ENCODE peak calls at places on chromosomes 3 and 15, in five cellular contexts. P is adrenal gland, D is IMR-90, L is kidney epithelial cell, A is sigmoid colon. T is an unnamed sample.

GRCh38 chr3:168091299-168091852 is 4.3 kb downstream of the GOLIM4 start:
- DNase-seq in P (no peak), D (no peak), L (no peak), A (no peak), T (no peak)

GRCh38 chr3:77412591-77412990 is 372.7 kb downstream of the ROBO2 start:
- DNase-seq in P (no peak), D (no peak), L (no peak), A (no peak), T (peak; percentile 76)

GRCh38 chr3:184129012-184129411 is 6.1 kb upstream of the EIF2B5 start:
- DNase-seq in P (peak; percentile 25), D (peak; percentile 58), L (no peak), A (no peak), T (no peak)

GRCh38 chr3:16548721-16549120 is 35.2 kb upstream of the RFTN1 start:
- DNase-seq in P (no peak), D (peak; percentile 85), L (no peak), A (no peak), T (peak; percentile 34)

GRCh38 chr3:150022406-150023238 is 51.9 kb upstream of the PFN2 start:
- DNase-seq in P (no peak), D (peak; percentile 31), L (no peak), A (no peak), T (no peak)

GRCh38 chr15:66287461-66288055 is 5.8 kb upstream of the DIS3L start:
- DNase-seq in P (no peak), D (peak; percentile 14), L (no peak), A (no peak), T (no peak)

GRCh38 chr3:150599611-150600297 is 3.4 kb upstream of the SELENOT start:
- DNase-seq in P (peak; percentile 62), D (peak; percentile 89), L (peak; percentile 31), A (no peak), T (peak; percentile 28)

GRCh38 chr3:9730747-9731205 is 759 bp upstream of the BRPF1 start:
- DNase-seq in P (no peak), D (no peak), L (no peak), A (no peak), T (no peak)

GRCh38 chr3:64460877-64461276 is 226.9 kb downstream of the ADAMTS9 start:
- DNase-seq in P (no peak), D (peak; percentile 98), L (no peak), A (no peak), T (peak; percentile 76)

GRCh38 chr15:84981711-84982300 is at the start of gene PDE8A:
- DNase-seq in P (peak; percentile 56), D (peak; percentile 31), L (no peak), A (peak; percentile 76), T (no peak)

GRCh38 chr3:87810427-87810826 is 248.4 kb downstream of the CGGBP1 start:
- DNase-seq in P (no peak), D (no peak), L (no peak), A (no peak), T (no peak)

GRCh38 chr15:57376695-57377477 is 581 bp downstream of the CGNL1 start:
- DNase-seq in P (peak; percentile 54), D (peak; percentile 4), L (no peak), A (peak; percentile 63), T (no peak)

GRCh38 chr15:58724471-58724870 is 25.0 kb downstream of the ADAM10 start:
- DNase-seq in P (no peak), D (peak; percentile 79), L (no peak), A (no peak), T (no peak)

GRCh38 chr3:31634485-31634884 is 101.8 kb downstream of the STT3B start:
- DNase-seq in P (no peak), D (peak; percentile 70), L (no peak), A (no peak), T (peak; percentile 81)

GRCh38 chr3:5245927-5246326 is 58.4 kb downstream of the EDEM1 start:
- DNase-seq in P (no peak), D (no peak), L (no peak), A (no peak), T (no peak)

GRCh38 chr3:45188714-45189659 is 37.1 kb downstream of the TMEM158 start:
- DNase-seq in P (no peak), D (peak; percentile 28), L (no peak), A (no peak), T (no peak)

GRCh38 chr3:46812237-46812791 is 50.9 kb downstream of the MYL3 start:
- DNase-seq in P (peak; percentile 77), D (peak; percentile 29), L (peak; percentile 25), A (peak; percentile 84), T (peak; percentile 4)

GRCh38 chr3:52225452-52226228 is at the start of gene TLR9:
- DNase-seq in P (no peak), D (no peak), L (no peak), A (no peak), T (no peak)

GRCh38 chr3:72346526-72346926 is 501.7 kb downstream of the SHQ1 start:
- DNase-seq in P (no peak), D (peak; percentile 97), L (peak; percentile 80), A (peak; percentile 86), T (peak; percentile 99)

GRCh38 chr15:101039461-101039860 is 120.3 kb downstream of the LRRK1 start:
- DNase-seq in P (no peak), D (peak; percentile 71), L (no peak), A (no peak), T (no peak)

GRCh38 chr3:123083446-123084124 is 16.8 kb downstream of the PDIA5 start:
- DNase-seq in P (no peak), D (no peak), L (no peak), A (no peak), T (no peak)

GRCh38 chr3:83890763-83891135 is 1068.0 kb upstream of the CADM2 start:
- DNase-seq in P (no peak), D (no peak), L (no peak), A (no peak), T (no peak)

GRCh38 chr3:83941990-83942710 is 1016.6 kb upstream of the CADM2 start:
- DNase-seq in P (no peak), D (no peak), L (no peak), A (no peak), T (no peak)

DNA sequence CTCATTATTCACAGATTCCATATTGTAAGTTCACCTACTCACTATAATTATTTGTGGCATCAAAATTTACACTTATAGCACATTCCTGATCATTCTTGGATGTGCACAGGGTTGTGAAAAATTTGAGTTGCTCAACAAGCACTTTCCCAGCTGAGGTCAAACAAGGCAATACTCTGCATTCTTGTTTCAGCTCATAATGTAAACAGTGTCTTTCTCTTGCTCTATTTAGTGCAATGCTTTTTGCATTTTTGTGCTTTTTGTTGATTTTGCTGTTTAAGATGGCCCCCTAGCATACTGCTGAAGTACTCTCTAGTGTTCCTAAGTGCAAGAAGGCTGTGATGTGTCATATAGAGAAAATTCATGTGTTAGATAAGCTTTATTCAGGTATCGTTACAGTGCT is 66.7 kb upstream of the TNIK start:
- DNase-seq in P (no peak), D (peak; percentile 87), L (no peak), A (no peak), T (peak; percentile 43)
- TF ChIP-seq CTCF in P (no peak), D (no peak), L (no peak), A (no peak), T (peak; percentile 22)

GRCh38 chr15:68512578-68512977 is 66.2 kb upstream of the CORO2B start:
- DNase-seq in P (no peak), D (no peak), L (no peak), A (no peak), T (no peak)
- H3K27me3 ChIP-seq in P (no peaks in the 10 kb centered on the region), D (peaks cover 10% of the 10 kb centered on the region), L (no peaks in the 10 kb centered on the region), A (no peaks in the 10 kb centered on the region), T (peaks cover 4% of the 10 kb centered on the region)

DNA sequence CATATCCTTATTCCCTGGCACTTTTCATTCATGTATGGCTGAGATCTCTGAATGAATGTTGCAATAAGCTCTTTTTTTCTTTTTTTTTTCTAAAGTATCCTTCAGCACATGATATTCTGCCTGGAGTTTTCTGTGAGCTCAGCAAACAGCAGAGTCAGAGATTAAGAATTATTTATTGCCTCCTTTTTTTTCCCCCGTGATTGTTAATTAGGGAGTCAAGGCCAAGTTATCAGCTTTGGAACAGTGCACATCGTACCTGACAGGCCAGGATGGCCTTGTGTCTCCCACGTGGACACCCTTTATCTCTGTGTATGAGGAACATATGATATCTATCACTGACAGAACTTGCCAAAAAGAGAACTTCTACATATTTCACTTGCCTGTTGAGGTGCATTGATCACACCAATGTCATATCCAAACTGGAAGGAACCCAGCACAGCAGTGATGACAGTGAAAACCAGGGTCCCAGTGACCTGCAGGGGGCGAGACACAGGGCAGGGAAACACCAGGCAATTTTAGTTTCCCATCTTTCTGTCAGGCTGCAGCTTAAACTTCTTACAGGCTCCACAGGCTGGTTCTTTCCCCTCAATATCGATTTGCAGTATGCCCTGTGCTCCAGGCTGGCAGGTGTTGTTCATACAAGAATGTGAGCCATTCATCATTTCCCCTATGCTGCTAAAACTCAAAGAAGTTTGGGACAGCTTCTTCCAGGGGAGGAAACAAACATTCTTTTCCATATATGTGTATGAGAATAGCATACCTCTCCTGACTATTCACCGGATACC is 8.2 kb downstream of the SLC2A2 start:
- DNase-seq in P (peak; percentile 12), D (no peak), L (no peak), A (no peak), T (no peak)
- TF ChIP-seq CTCF in P (no peak), D (peak; percentile 22), L (peak; percentile 40), A (no peak), T (peak; percentile 41)

GRCh38 chr15:96362759-96363678 is 32.5 kb downstream of the NR2F2 start:
- DNase-seq in P (no peak), D (no peak), L (no peak), A (no peak), T (no peak)
- H3K27me3 ChIP-seq in P (peaks cover 5% of the 10 kb centered on the region), D (peaks cover 4% of the 10 kb centered on the region), L (peaks cover 3% of the 10 kb centered on the region), A (peaks cover 79% of the 10 kb centered on the region), T (peaks cover 26% of the 10 kb centered on the region)

DNA sequence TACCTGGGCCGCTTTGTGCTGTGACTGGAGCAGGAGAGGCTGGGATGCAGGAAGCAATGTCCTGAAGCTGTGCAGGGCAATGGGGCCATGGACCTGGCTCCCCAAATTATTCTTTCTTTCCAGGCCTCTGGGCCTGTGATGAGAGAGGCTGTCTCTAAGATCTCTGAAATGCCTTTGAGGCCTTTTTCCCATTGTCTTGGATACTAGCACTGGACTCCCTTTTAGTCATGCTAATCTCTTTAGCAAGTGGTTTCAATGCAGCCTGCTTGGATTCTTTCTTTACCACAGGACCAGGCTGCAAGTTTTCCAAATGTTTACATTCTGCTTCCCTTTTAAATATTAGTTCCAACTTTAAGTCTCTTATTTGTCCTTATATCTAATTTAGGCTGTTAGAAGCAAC is 64.8 kb upstream of the SGO1 start:
- DNase-seq in P (no peak), D (no peak), L (no peak), A (no peak), T (no peak)
- TF ChIP-seq CTCF in P (no peak), D (no peak), L (no peak), A (no peak), T (no peak)

DNA sequence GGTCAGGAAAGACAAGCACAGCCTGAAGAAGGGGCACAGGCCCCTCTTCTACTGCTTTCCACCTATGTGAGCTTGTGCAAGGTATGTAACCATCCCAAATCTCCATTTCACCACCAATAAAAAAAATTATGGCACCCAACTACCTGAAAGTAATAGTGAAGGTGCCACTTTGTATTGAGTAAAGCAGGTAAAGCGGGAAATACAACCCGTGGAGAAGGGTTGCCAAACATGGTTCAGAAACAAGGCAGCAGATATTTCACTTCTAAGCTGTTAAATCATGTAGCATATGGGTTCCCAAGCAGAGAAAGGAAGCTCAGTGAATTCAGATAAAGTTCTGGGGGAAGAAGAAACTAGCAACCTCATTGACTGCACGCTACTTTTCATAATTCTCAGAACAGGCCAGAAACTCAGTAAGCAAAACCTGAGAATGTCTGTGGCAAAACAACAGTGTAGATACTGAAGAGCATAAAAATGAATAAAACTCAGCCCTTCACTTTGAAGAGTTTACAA is 4.1 kb downstream of the PLOD2 start:
- DNase-seq in P (no peak), D (no peak), L (no peak), A (no peak), T (no peak)
- H3K27me3 ChIP-seq in P (no peaks in the 10 kb centered on the region), D (no peaks in the 10 kb centered on the region), L (no peaks in the 10 kb centered on the region), A (no peaks in the 10 kb centered on the region), T (no peaks in the 10 kb centered on the region)